ENCODE peak calls at places on chromosomes 3 and 15, in eight cellular contexts. One of them, this sample, is unnamed. For H3K36me3, the result is how much of the 10 kb centered on the place peaks cover.

GRCh38 chr3:45555154-45555591 is 39.4 kb upstream of the LIMD1 start:
- DNase-seq in lung: no peak
- DNase-seq in right lobe of liver: no peak
- DNase-seq in mesendoderm: no peak
- DNase-seq in pancreas: no peak
- DNase-seq in lower lobe of right lung: no peak
- DNase-seq in psoas muscle: peak
- DNase-seq in cardiac muscle cell: no peak
- DNase-seq in this sample: no peak

GRCh38 chr3:81790117-81790516 is 28.7 kb upstream of the GBE1 start:
- DNase-seq in lung: no peak
- DNase-seq in right lobe of liver: no peak
- DNase-seq in mesendoderm: peak
- DNase-seq in pancreas: no peak
- DNase-seq in lower lobe of right lung: no peak
- DNase-seq in psoas muscle: no peak
- DNase-seq in cardiac muscle cell: peak
- DNase-seq in this sample: no peak

GRCh38 chr3:166613365-166613764 is 766.7 kb downstream of the ZBBX start:
- DNase-seq in lung: no peak
- DNase-seq in right lobe of liver: no peak
- DNase-seq in mesendoderm: no peak
- DNase-seq in pancreas: no peak
- DNase-seq in lower lobe of right lung: no peak
- DNase-seq in psoas muscle: no peak
- DNase-seq in cardiac muscle cell: no peak
- DNase-seq in this sample: no peak

GRCh38 chr15:40282144-40282869 is 557 bp downstream of the ANKRD63 start:
- DNase-seq in lung: peak
- DNase-seq in right lobe of liver: peak
- DNase-seq in mesendoderm: peak
- DNase-seq in pancreas: peak
- DNase-seq in lower lobe of right lung: peak
- DNase-seq in psoas muscle: no peak
- DNase-seq in cardiac muscle cell: peak
- DNase-seq in this sample: no peak

GRCh38 chr3:100216713-100217112 is 44.1 kb upstream of the TBC1D23 start:
- DNase-seq in lung: no peak
- DNase-seq in right lobe of liver: no peak
- DNase-seq in mesendoderm: no peak
- DNase-seq in pancreas: no peak
- DNase-seq in lower lobe of right lung: no peak
- DNase-seq in psoas muscle: no peak
- DNase-seq in cardiac muscle cell: no peak
- DNase-seq in this sample: no peak

GRCh38 chr3:153070153-153070868 is 91.7 kb upstream of the RAP2B start:
- DNase-seq in lung: no peak
- DNase-seq in right lobe of liver: no peak
- DNase-seq in mesendoderm: no peak
- DNase-seq in pancreas: no peak
- DNase-seq in lower lobe of right lung: no peak
- DNase-seq in psoas muscle: no peak
- DNase-seq in cardiac muscle cell: no peak
- DNase-seq in this sample: peak

GRCh38 chr3:124223853-124224252 is 231.9 kb upstream of the ROPN1 start:
- DNase-seq in lung: no peak
- DNase-seq in right lobe of liver: no peak
- DNase-seq in mesendoderm: peak
- DNase-seq in pancreas: no peak
- DNase-seq in lower lobe of right lung: no peak
- DNase-seq in psoas muscle: no peak
- DNase-seq in cardiac muscle cell: no peak
- DNase-seq in this sample: no peak

GRCh38 chr3:42387802-42388651 is 22.4 kb downstream of the LYZL4 start:
- DNase-seq in lung: no peak
- DNase-seq in right lobe of liver: no peak
- DNase-seq in mesendoderm: no peak
- DNase-seq in pancreas: no peak
- DNase-seq in lower lobe of right lung: no peak
- DNase-seq in psoas muscle: no peak
- DNase-seq in cardiac muscle cell: no peak
- DNase-seq in this sample: peak

GRCh38 chr15:52114656-52115055 is 2.1 kb upstream of the BCL2L10 start:
- DNase-seq in lung: no peak
- DNase-seq in right lobe of liver: no peak
- DNase-seq in mesendoderm: no peak
- DNase-seq in pancreas: no peak
- DNase-seq in lower lobe of right lung: no peak
- DNase-seq in psoas muscle: no peak
- DNase-seq in cardiac muscle cell: no peak
- DNase-seq in this sample: no peak

GRCh38 chr15:34360298-34360697 is 6.7 kb downstream of the LPCAT4 start:
- DNase-seq in lung: no peak
- DNase-seq in right lobe of liver: no peak
- DNase-seq in mesendoderm: peak
- DNase-seq in pancreas: no peak
- DNase-seq in lower lobe of right lung: no peak
- DNase-seq in psoas muscle: no peak
- DNase-seq in cardiac muscle cell: no peak
- DNase-seq in this sample: no peak

GRCh38 chr15:37035349-37035748 is 65.0 kb downstream of the MEIS2 start:
- DNase-seq in lung: no peak
- DNase-seq in right lobe of liver: no peak
- DNase-seq in mesendoderm: no peak
- DNase-seq in pancreas: no peak
- DNase-seq in lower lobe of right lung: no peak
- DNase-seq in psoas muscle: no peak
- DNase-seq in cardiac muscle cell: no peak
- DNase-seq in this sample: no peak

GRCh38 chr3:16890605-16891333 is 6.0 kb downstream of the PLCL2 start:
- DNase-seq in lung: no peak
- DNase-seq in right lobe of liver: no peak
- DNase-seq in mesendoderm: no peak
- DNase-seq in pancreas: no peak
- DNase-seq in lower lobe of right lung: no peak
- DNase-seq in psoas muscle: no peak
- DNase-seq in cardiac muscle cell: peak
- DNase-seq in this sample: peak

GRCh38 chr15:29074045-29074444 is 188.3 kb downstream of the APBA2 start:
- DNase-seq in lung: no peak
- DNase-seq in right lobe of liver: no peak
- DNase-seq in mesendoderm: no peak
- DNase-seq in pancreas: no peak
- DNase-seq in lower lobe of right lung: no peak
- DNase-seq in psoas muscle: no peak
- DNase-seq in cardiac muscle cell: no peak
- DNase-seq in this sample: no peak

GRCh38 chr3:133973249-133973980 is 56.3 kb downstream of the SLCO2A1 start:
- DNase-seq in lung: no peak
- DNase-seq in right lobe of liver: no peak
- DNase-seq in mesendoderm: no peak
- DNase-seq in pancreas: no peak
- DNase-seq in lower lobe of right lung: no peak
- DNase-seq in psoas muscle: no peak
- DNase-seq in cardiac muscle cell: no peak
- DNase-seq in this sample: no peak

GRCh38 chr3:101849714-101850326 is 506 bp downstream of the NFKBIZ start:
- DNase-seq in lung: peak
- DNase-seq in right lobe of liver: peak
- DNase-seq in mesendoderm: peak
- DNase-seq in pancreas: peak
- DNase-seq in lower lobe of right lung: peak
- DNase-seq in psoas muscle: peak
- DNase-seq in cardiac muscle cell: peak
- DNase-seq in this sample: no peak

GRCh38 chr15:52200831-52201365 is 9.7 kb upstream of the GNB5 start:
- DNase-seq in lung: no peak
- DNase-seq in right lobe of liver: no peak
- DNase-seq in mesendoderm: no peak
- DNase-seq in pancreas: no peak
- DNase-seq in lower lobe of right lung: no peak
- DNase-seq in psoas muscle: no peak
- DNase-seq in cardiac muscle cell: no peak
- DNase-seq in this sample: no peak

GRCh38 chr3:131917006-131917405 is 117.8 kb downstream of the CPNE4 start:
- DNase-seq in lung: no peak
- DNase-seq in right lobe of liver: no peak
- DNase-seq in mesendoderm: no peak
- DNase-seq in pancreas: no peak
- DNase-seq in lower lobe of right lung: no peak
- DNase-seq in psoas muscle: no peak
- DNase-seq in cardiac muscle cell: no peak
- DNase-seq in this sample: no peak

GRCh38 chr3:152026033-152026556 is 152.7 kb downstream of the SUCNR1 start:
- DNase-seq in lung: no peak
- DNase-seq in right lobe of liver: no peak
- DNase-seq in mesendoderm: no peak
- DNase-seq in pancreas: no peak
- DNase-seq in lower lobe of right lung: no peak
- DNase-seq in psoas muscle: no peak
- DNase-seq in cardiac muscle cell: no peak
- DNase-seq in this sample: peak

GRCh38 chr3:61701019-61701418 is 139.6 kb downstream of the PTPRG start:
- DNase-seq in lung: no peak
- DNase-seq in right lobe of liver: no peak
- DNase-seq in mesendoderm: peak
- DNase-seq in pancreas: no peak
- DNase-seq in lower lobe of right lung: no peak
- DNase-seq in psoas muscle: no peak
- DNase-seq in cardiac muscle cell: no peak
- DNase-seq in this sample: no peak

GRCh38 chr3:30437172-30437571 is 169.2 kb upstream of the TGFBR2 start:
- DNase-seq in lung: peak
- DNase-seq in right lobe of liver: no peak
- DNase-seq in mesendoderm: peak
- DNase-seq in pancreas: no peak
- DNase-seq in lower lobe of right lung: no peak
- DNase-seq in psoas muscle: peak
- DNase-seq in cardiac muscle cell: peak
- DNase-seq in this sample: peak

GRCh38 chr3:42010530-42010929 is 48.6 kb upstream of the ULK4 start:
- DNase-seq in lung: no peak
- DNase-seq in right lobe of liver: no peak
- DNase-seq in mesendoderm: no peak
- DNase-seq in pancreas: no peak
- DNase-seq in lower lobe of right lung: no peak
- DNase-seq in psoas muscle: no peak
- DNase-seq in cardiac muscle cell: no peak
- DNase-seq in this sample: no peak

DNA sequence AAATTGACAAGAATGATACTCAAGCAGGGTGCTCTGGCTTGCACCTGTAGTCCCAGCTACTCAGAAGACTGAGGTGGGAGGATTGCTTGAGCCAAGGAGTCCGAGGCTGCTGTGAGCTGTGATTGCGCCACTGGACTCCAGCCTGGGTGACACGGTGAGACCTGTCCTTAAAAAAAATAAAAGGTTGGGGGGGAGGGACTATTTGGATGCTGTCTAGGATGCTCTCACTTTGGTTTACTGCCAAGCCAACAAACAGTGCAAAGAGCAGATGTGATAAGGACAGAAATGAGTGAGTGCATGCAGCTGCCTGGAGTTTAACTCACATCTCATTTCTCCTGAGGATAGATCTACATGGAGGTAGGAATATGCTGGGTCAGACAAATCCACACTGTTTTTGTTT is 130.0 kb downstream of the FRMD4B start:
- DNase-seq in lung: no peak
- DNase-seq in right lobe of liver: peak
- DNase-seq in mesendoderm: no peak
- DNase-seq in pancreas: no peak
- DNase-seq in lower lobe of right lung: no peak
- DNase-seq in psoas muscle: no peak
- DNase-seq in cardiac muscle cell: no peak
- DNase-seq in this sample: no peak
- H3K27ac ChIP-seq in lung: no peak
- H3K27ac ChIP-seq in right lobe of liver: peak
- H3K27ac ChIP-seq in mesendoderm: no peak
- H3K27ac ChIP-seq in pancreas: no peak
- H3K27ac ChIP-seq in lower lobe of right lung: no peak
- H3K27ac ChIP-seq in psoas muscle: no peak
- H3K27ac ChIP-seq in cardiac muscle cell: no peak
- H3K27ac ChIP-seq in this sample: no peak

DNA sequence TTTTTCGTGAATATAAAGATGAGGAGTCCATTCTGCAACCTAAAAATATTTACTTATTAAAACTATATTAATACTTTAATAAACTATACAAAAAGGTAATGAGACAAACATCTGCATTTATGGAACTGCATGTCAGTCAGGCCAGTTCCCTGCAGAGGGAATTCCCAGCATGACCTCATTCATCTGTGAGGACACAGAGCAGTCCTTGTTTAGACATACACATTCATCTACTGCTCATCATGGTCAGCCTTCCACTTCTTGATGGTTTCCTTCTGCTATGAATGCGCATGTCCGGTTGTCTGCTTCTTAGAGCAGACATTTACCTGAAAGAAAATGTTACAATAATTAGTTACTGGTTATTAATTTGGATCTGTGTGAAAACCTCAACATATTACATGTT is 3.3 kb upstream of the ACTR8 start:
- DNase-seq in lung: no peak
- DNase-seq in right lobe of liver: no peak
- DNase-seq in mesendoderm: no peak
- DNase-seq in pancreas: no peak
- DNase-seq in lower lobe of right lung: no peak
- DNase-seq in psoas muscle: no peak
- DNase-seq in cardiac muscle cell: no peak
- DNase-seq in this sample: peak
- H3K36me3 ChIP-seq in lung: under half
- H3K36me3 ChIP-seq in right lobe of liver: under half
- H3K36me3 ChIP-seq in mesendoderm: under half
- H3K36me3 ChIP-seq in pancreas: under half
- H3K36me3 ChIP-seq in lower lobe of right lung: under half
- H3K36me3 ChIP-seq in psoas muscle: half or more
- H3K36me3 ChIP-seq in cardiac muscle cell: under half
- H3K36me3 ChIP-seq in this sample: under half

DNA sequence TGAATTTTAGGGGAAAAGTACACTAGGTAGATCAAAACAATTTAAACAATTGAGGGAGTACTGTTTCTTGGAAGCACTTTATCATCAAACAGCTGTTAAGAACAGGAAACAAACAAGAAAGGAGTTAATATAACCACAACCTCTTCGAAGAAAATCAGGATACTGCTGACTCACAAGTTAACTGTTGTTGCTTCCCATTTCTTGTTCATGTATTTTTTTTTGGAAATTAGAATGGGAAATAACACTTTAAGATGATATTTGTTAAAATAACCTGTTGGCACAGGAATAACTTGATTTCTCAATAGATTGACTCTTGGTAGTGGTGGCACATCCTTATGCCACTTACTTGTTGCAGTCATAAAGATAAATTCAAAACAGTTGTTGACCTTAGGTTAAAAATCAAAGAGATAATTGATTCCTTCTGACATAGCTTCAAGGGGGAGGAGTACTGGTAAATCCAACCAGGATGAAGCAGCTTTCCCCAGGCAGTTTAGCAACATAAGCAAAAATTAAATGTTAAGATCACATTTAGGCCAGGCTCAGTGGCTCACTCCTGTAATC is 3.3 kb downstream of the BNIP2 start:
- DNase-seq in lung: no peak
- DNase-seq in right lobe of liver: no peak
- DNase-seq in mesendoderm: no peak
- DNase-seq in pancreas: no peak
- DNase-seq in lower lobe of right lung: no peak
- DNase-seq in psoas muscle: no peak
- DNase-seq in cardiac muscle cell: no peak
- DNase-seq in this sample: no peak
- H3K4me3 ChIP-seq in lung: no peak
- H3K4me3 ChIP-seq in right lobe of liver: no peak
- H3K4me3 ChIP-seq in mesendoderm: no peak
- H3K4me3 ChIP-seq in pancreas: no peak
- H3K4me3 ChIP-seq in lower lobe of right lung: no peak
- H3K4me3 ChIP-seq in psoas muscle: peak
- H3K4me3 ChIP-seq in cardiac muscle cell: no peak
- H3K4me3 ChIP-seq in this sample: no peak

GRCh38 chr3:51943451-51944391 is 1.6 kb downstream of the PARP3 start:
- DNase-seq in lung: no peak
- DNase-seq in right lobe of liver: no peak
- DNase-seq in mesendoderm: no peak
- DNase-seq in pancreas: no peak
- DNase-seq in lower lobe of right lung: no peak
- DNase-seq in psoas muscle: no peak
- DNase-seq in cardiac muscle cell: no peak
- DNase-seq in this sample: no peak
- H3K27ac ChIP-seq in lung: peak
- H3K27ac ChIP-seq in right lobe of liver: peak
- H3K27ac ChIP-seq in mesendoderm: no peak
- H3K27ac ChIP-seq in pancreas: no peak
- H3K27ac ChIP-seq in lower lobe of right lung: peak
- H3K27ac ChIP-seq in psoas muscle: peak
- H3K27ac ChIP-seq in cardiac muscle cell: no peak
- H3K27ac ChIP-seq in this sample: no peak